ENCODE peak calls at places on chromosome 1, in eight cellular contexts. V, J, W, D, T, R, X and B are unnamed samples.

GRCh38 chr1:103497404-103497803 is 28.1 kb upstream of the RNPC3 start:
- DNase-seq in V (no peak), J (no peak), W (no peak), D (no peak), T (no peak), R (no peak), X (no peak), B (no peak)

GRCh38 chr1:183165456-183165855 is 20.6 kb upstream of the LAMC2 start:
- DNase-seq in V (no peak), J (no peak), W (no peak), D (no peak), T (no peak), R (no peak), X (no peak), B (no peak)

GRCh38 chr1:10905841-10906655 is 106.4 kb upstream of the TARDBP start:
- DNase-seq in V (no peak), J (peak), W (no peak), D (no peak), T (no peak), R (no peak), X (no peak), B (no peak)

GRCh38 chr1:183516725-183517124 is 44.4 kb downstream of the SMG7 start:
- DNase-seq in V (no peak), J (no peak), W (no peak), D (no peak), T (no peak), R (no peak), X (no peak), B (no peak)

GRCh38 chr1:108854226-108855019 is 2.5 kb downstream of the AKNAD1 start:
- DNase-seq in V (no peak), J (no peak), W (no peak), D (no peak), T (no peak), R (no peak), X (no peak), B (no peak)

GRCh38 chr1:32742132-32742947 is 39.8 kb upstream of the SYNC start:
- DNase-seq in V (peak), J (peak), W (no peak), D (no peak), T (no peak), R (no peak), X (no peak), B (no peak)

GRCh38 chr1:16146888-16147614 is 8.8 kb downstream of the EPHA2 start:
- DNase-seq in V (peak), J (no peak), W (peak), D (peak), T (no peak), R (no peak), X (no peak), B (no peak)

GRCh38 chr1:16248603-16249534 is 11.9 kb upstream of the CPLANE2 start:
- DNase-seq in V (no peak), J (peak), W (peak), D (peak), T (peak), R (peak), X (no peak), B (peak)

GRCh38 chr1:111025109-111025508 is 61.4 kb upstream of the LRIF1 start:
- DNase-seq in V (no peak), J (no peak), W (no peak), D (peak), T (no peak), R (no peak), X (no peak), B (no peak)

GRCh38 chr1:68057564-68057963 is 7.1 kb upstream of the DIRAS3 start:
- DNase-seq in V (no peak), J (no peak), W (no peak), D (no peak), T (no peak), R (no peak), X (no peak), B (no peak)

GRCh38 chr1:113616201-113616600 is 143.1 kb downstream of the PHTF1 start:
- DNase-seq in V (no peak), J (no peak), W (no peak), D (no peak), T (no peak), R (no peak), X (no peak), B (no peak)

GRCh38 chr1:99227498-99227897 is 36.8 kb upstream of the PLPPR4 start:
- DNase-seq in V (no peak), J (peak), W (no peak), D (no peak), T (no peak), R (no peak), X (no peak), B (no peak)

GRCh38 chr1:205585835-205586785 is 45.7 kb downstream of the ELK4 start:
- DNase-seq in V (no peak), J (no peak), W (no peak), D (no peak), T (no peak), R (no peak), X (no peak), B (no peak)

DNA sequence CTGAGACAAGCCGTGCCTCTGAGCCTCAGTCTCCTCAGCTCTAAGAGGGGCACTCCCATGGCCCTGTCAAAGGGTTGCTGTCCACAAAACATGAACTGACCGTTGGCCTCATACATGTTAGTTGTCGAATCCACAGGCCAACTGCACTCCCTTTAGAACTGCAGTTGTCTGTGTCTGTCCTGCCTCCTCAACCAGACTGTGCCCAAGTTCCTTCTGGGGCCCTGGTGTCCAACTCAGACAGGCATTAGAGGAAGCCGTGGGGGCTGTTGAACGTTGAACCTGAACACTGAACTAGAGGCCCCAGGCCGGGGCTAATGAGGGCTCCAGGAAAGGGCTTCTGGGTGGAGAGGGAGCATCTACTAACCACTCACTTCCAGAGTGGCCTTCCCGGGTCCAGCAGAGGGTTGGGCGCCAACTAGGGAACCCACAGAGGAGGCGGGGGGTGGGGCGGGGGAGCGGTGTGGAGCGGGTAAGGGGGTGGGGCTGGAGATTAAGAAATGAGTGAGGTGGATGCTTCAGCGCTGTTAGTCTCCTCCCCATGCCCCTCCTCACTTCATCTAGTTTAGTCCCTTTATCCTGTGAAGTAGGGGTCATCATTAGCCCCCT is at the start of gene RAB42:
- DNase-seq in V (peak), J (peak), W (no peak), D (peak), T (no peak), R (no peak), X (no peak), B (no peak)
- H3K9ac ChIP-seq in V (peak), J (peak), W (no peak), D (peak), T (no peak), R (no peak), X (peak), B (no peak)

DNA sequence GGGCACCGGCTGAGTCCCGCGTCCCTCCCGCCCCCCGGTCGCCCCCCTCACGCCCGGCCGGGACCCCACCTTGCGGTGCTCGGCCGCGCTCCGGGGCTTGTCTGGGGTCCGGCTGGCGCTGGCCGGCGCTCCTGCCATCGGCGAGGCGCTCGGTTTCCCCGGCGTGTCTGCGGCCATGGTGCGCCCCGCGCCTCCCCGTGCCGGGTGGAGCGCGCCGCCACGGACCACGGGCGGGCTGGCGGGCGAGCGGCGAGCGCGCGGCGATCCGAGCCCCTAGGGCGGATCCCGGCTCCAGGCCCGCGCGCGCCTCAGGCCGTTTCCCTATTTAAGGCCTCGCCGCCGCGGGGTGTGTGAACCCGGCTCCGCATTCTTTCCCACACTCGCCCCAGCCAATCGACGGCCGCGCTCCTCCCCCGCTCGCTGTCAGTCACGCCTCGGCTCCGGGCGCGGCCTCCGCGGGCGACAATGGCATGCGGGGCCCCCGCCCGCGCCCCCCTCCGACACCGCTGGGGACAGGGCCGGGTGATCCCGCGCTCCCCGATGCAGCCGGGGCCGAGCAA is at the start of gene HES4:
- DNase-seq in V (peak), J (peak), W (peak), D (peak), T (peak), R (no peak), X (no peak), B (peak)
- TF ChIP-seq POLR2AphosphoS5 in V (no peak), J (no peak), W (no peak), D (no peak), T (peak), R (no peak), X (no peak), B (peak)

GRCh38 chr1:34263411-34263810 is 86.7 kb downstream of the C1orf94 start:
- DNase-seq in V (no peak), J (no peak), W (no peak), D (no peak), T (no peak), R (no peak), X (no peak), B (no peak)
- H3K9ac ChIP-seq in V (no peak), J (no peak), W (no peak), D (no peak), T (no peak), R (no peak), X (no peak), B (no peak)

GRCh38 chr1:6603851-6604558 is 1.3 kb upstream of the KLHL21 start:
- DNase-seq in V (peak), J (no peak), W (peak), D (peak), T (no peak), R (no peak), X (peak), B (no peak)
- TF ChIP-seq POLR2AphosphoS5 in V (peak), J (no peak), W (peak), D (no peak), T (no peak), R (no peak), X (peak), B (no peak)

GRCh38 chr1:206772228-206773002 is at the start of gene IL10:
- DNase-seq in V (no peak), J (no peak), W (no peak), D (no peak), T (no peak), R (no peak), X (no peak), B (no peak)
- H3K9ac ChIP-seq in V (no peak), J (no peak), W (no peak), D (no peak), T (no peak), R (peak), X (no peak), B (no peak)